ENCODE peak calls at places on chromosomes 2 and 18, in four cellular contexts. H is K562, O is HepG2, N is GM12878. W is an unnamed sample.

GRCh38 chr2:149908731-149909690 is 321.4 kb upstream of the MMADHC start:
- DNase-seq in H (no peak), O (no peak), N (no peak), W (no peak)

GRCh38 chr2:207395535-207396251 is 134.1 kb upstream of the CREB1 start:
- DNase-seq in H (no peak), O (no peak), N (no peak), W (no peak)

GRCh38 chr2:237500681-237501424 is 13.8 kb downstream of the MLPH start:
- DNase-seq in H (no peak), O (no peak), N (no peak), W (no peak)

GRCh38 chr2:133780997-133781513 is 212.8 kb upstream of the NCKAP5 start:
- DNase-seq in H (no peak), O (no peak), N (no peak), W (no peak)

GRCh38 chr2:127043367-127044164 is 63.4 kb downstream of the BIN1 start:
- DNase-seq in H (no peak), O (no peak), N (no peak), W (no peak)

GRCh38 chr2:156430978-156431358 is 5.2 kb upstream of the GPD2 start:
- DNase-seq in H (peak; percentile 45), O (no peak), N (peak; percentile 75), W (no peak)

GRCh38 chr2:24461685-24462084 is 29.4 kb upstream of the NCOA1 start:
- DNase-seq in H (peak; percentile 37), O (no peak), N (no peak), W (no peak)

GRCh38 chr2:74440378-74441110 is 1.2 kb downstream of the RTKN start:
- DNase-seq in H (peak; percentile 98), O (peak; percentile 95), N (no peak), W (peak; percentile 83)

GRCh38 chr2:136985044-136985443 is 219.7 kb downstream of the THSD7B start:
- DNase-seq in H (no peak), O (no peak), N (no peak), W (no peak)

DNA sequence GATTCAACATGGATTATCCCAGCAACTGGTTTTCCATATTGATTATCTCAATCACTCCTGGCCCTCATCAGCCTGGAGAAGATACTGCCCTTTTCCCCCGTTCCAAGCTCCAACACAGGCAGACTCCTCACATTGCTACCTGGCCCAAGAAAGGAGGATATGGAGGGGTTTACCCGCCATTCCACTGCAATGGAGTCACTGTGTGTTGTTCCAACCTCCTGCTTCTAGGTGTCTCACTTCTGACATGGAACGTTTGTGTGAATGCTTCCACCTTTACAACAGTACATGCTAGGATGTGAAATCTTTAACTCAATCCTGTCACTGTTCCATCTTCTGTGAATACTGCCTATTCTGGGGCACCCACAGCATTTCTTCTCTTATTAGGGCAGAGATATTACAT is 36.7 kb downstream of the RMP24 start:
- DNase-seq in H (no peak), O (no peak), N (no peak), W (no peak)
- TF ChIP-seq TCF7 in H (no peak), O (no peak), N (no peak), W (no peak)

GRCh38 chr18:35158728-35159443 is 81.9 kb upstream of the ZNF397 start:
- DNase-seq in H (no peak), O (no peak), N (no peak), W (no peak)
- TF ChIP-seq TCF7 in H (no peak), O (no peak), N (no peak), W (no peak)

GRCh38 chr2:44774826-44775492 is 166.5 kb upstream of the SIX3 start:
- DNase-seq in H (no peak), O (no peak), N (no peak), W (no peak)

GRCh38 chr2:44778671-44779476 is 162.6 kb upstream of the SIX3 start:
- DNase-seq in H (no peak), O (no peak), N (peak; percentile 73), W (peak; percentile 64)

GRCh38 chr2:44777542-44777941 is 164.0 kb upstream of the SIX3 start:
- DNase-seq in H (peak; percentile 35), O (no peak), N (no peak), W (peak; percentile 52)

GRCh38 chr2:44778221-44778654 is 163.3 kb upstream of the SIX3 start:
- DNase-seq in H (no peak), O (no peak), N (no peak), W (peak; percentile 60)

DNA sequence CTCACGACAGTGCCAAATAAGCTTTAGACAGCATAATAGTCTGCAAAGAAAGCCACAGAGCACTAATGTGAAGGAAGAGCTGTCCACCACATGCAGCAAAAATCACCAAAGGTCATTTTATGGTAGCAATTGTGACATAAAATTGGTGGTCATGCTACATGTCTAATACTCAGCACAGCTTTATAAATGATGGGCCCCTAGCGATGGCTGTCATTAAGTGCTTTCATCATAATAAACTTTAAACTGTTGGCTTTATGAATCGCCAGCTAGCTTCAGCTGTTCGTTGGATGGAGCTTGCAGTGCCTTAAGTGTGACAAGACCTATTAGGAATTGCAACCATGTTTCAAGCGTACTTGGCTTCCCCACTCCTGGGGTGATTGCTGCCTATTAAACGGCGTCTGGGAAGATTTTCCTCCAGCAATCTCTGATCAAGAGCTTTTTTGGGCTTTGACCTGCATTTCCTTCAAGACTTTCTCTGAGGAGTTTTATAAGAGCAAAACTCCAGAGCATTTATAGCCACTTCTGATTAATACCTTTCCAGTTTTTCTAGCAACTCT is 164.5 kb upstream of the SIX3 start:
- DNase-seq in H (no peak), O (no peak), N (no peak), W (no peak)
- TF ChIP-seq TCF7 in H (no peak), O (no peak), N (no peak), W (no peak)

GRCh38 chr2:70870790-70871189 is 35.2 kb upstream of the CD207 start:
- DNase-seq in H (peak; percentile 26), O (no peak), N (no peak), W (no peak)
- TF ChIP-seq TCF7 in H (no peak), O (no peak), N (no peak), W (no peak)